ENCODE peak calls at places on chromosome 2, in ten cellular contexts. J, O, E, U, L, B, X, K, Z and N are unnamed samples.

GRCh38 chr2:112577756-112578155 is 6.7 kb upstream of the CHCHD5 start:
- DNase-seq in J (no peak), L (no peak), X (no peak), O (no peak), E (no peak), Z (no peak), U (peak), B (no peak), K (no peak), N (no peak)

GRCh38 chr2:72572501-72572900 is 253.3 kb downstream of the EXOC6B start:
- DNase-seq in X (no peak), U (peak), K (no peak), B (no peak), L (no peak), E (no peak), O (no peak), Z (no peak), J (no peak), N (no peak)

GRCh38 chr2:216195565-216195978 is 86.4 kb downstream of the XRCC5 start:
- DNase-seq in E (no peak), X (no peak), B (no peak), L (no peak), O (no peak), J (no peak), Z (no peak), K (peak), U (no peak), N (no peak)

GRCh38 chr2:31168291-31168690 is 30.1 kb upstream of the GALNT14 start:
- DNase-seq in L (no peak), O (no peak), U (no peak), E (no peak), X (no peak), B (no peak), K (no peak), J (no peak), Z (no peak), N (no peak)

GRCh38 chr2:189698020-189698887 is 23.8 kb downstream of the ANKAR start:
- DNase-seq in K (no peak), U (no peak), Z (no peak), X (peak), E (no peak), B (no peak), J (peak), L (no peak), O (peak), N (no peak)

GRCh38 chr2:233418761-233419625 is 64.7 kb downstream of the DGKD start:
- DNase-seq in J (no peak), L (peak), U (peak), E (no peak), Z (no peak), K (peak), O (no peak), X (no peak), B (peak), N (peak)

GRCh38 chr2:171958475-171958874 is 36.2 kb downstream of the HAT1 start:
- DNase-seq in Z (no peak), E (no peak), B (no peak), U (no peak), X (no peak), J (no peak), L (no peak), O (no peak), K (peak), N (no peak)

GRCh38 chr2:86254576-86255538 is 55.6 kb downstream of the MRPL35 start:
- DNase-seq in E (no peak), U (no peak), X (peak), J (no peak), K (no peak), B (no peak), L (peak), O (no peak), Z (peak), N (peak)

GRCh38 chr2:181457121-181457740 is at the start of gene ITGA4:
- DNase-seq in J (no peak), K (no peak), X (no peak), U (peak), Z (peak), O (peak), L (peak), E (peak), B (peak), N (peak)

GRCh38 chr2:69139778-69140177 is 126.8 kb downstream of the ANTXR1 start:
- DNase-seq in U (no peak), B (no peak), J (no peak), Z (no peak), O (no peak), X (no peak), K (no peak), E (no peak), L (no peak), N (no peak)

GRCh38 chr2:212721026-212721451 is 182.4 kb upstream of the ERBB4 start:
- DNase-seq in E (no peak), U (no peak), Z (peak), K (no peak), X (no peak), B (peak), J (no peak), L (no peak), O (no peak), N (no peak)

GRCh38 chr2:219728993-219729487 is 101.6 kb downstream of the SLC4A3 start:
- DNase-seq in X (no peak), O (no peak), E (no peak), L (no peak), Z (no peak), B (no peak), U (no peak), J (no peak), K (no peak), N (no peak)